ENCODE peak calls at places on chromosome 15, in nine cellular contexts. One of them, this sample, is unnamed.
A peak's percentile ranks its signal among the peaks of the same experiment; 100 is the strongest.

GRCh38 chr15:71201471-71201870 is 86.2 kb downstream of the THSD4 start:
- DNase-seq in upper lobe of right lung: peak; percentile 70
- DNase-seq in dorsolateral prefrontal cortex: no peak
- DNase-seq in astrocyte: no peak
- DNase-seq in heart left ventricle: peak; percentile 41
- DNase-seq in foreskin keratinocyte: no peak
- DNase-seq in adrenal gland: no peak
- DNase-seq in right atrium auricular region: no peak
- DNase-seq in substantia nigra: no peak
- DNase-seq in this sample: no peak

GRCh38 chr15:80744826-80745225 is 34.3 kb upstream of the CEMIP start:
- DNase-seq in astrocyte: peak; percentile 38
- DNase-seq in right atrium auricular region: no peak
- DNase-seq in adrenal gland: no peak
- DNase-seq in foreskin keratinocyte: no peak
- DNase-seq in substantia nigra: no peak
- DNase-seq in dorsolateral prefrontal cortex: no peak
- DNase-seq in upper lobe of right lung: no peak
- DNase-seq in heart left ventricle: no peak
- DNase-seq in this sample: no peak

GRCh38 chr15:70185251-70185711 is 87.6 kb upstream of the TLE3 start:
- DNase-seq in substantia nigra: no peak
- DNase-seq in upper lobe of right lung: no peak
- DNase-seq in heart left ventricle: no peak
- DNase-seq in astrocyte: peak; percentile 53
- DNase-seq in adrenal gland: no peak
- DNase-seq in right atrium auricular region: no peak
- DNase-seq in dorsolateral prefrontal cortex: no peak
- DNase-seq in foreskin keratinocyte: no peak
- DNase-seq in this sample: no peak

GRCh38 chr15:84840741-84841429 is 23.7 kb downstream of the ALPK3 start:
- DNase-seq in astrocyte: peak; percentile 57
- DNase-seq in right atrium auricular region: peak; percentile 84
- DNase-seq in adrenal gland: peak; percentile 93
- DNase-seq in foreskin keratinocyte: no peak
- DNase-seq in heart left ventricle: peak; percentile 91
- DNase-seq in dorsolateral prefrontal cortex: no peak
- DNase-seq in substantia nigra: peak; percentile 12
- DNase-seq in upper lobe of right lung: peak; percentile 91
- DNase-seq in this sample: no peak

GRCh38 chr15:66720206-66721010 is 18.4 kb downstream of the SMAD6 start:
- DNase-seq in heart left ventricle: no peak
- DNase-seq in substantia nigra: no peak
- DNase-seq in right atrium auricular region: peak; percentile 76
- DNase-seq in foreskin keratinocyte: no peak
- DNase-seq in dorsolateral prefrontal cortex: no peak
- DNase-seq in adrenal gland: peak; percentile 37
- DNase-seq in astrocyte: peak; percentile 71
- DNase-seq in upper lobe of right lung: peak; percentile 84
- DNase-seq in this sample: no peak

GRCh38 chr15:69881760-69882159 is 216.0 kb downstream of the TLE3 start:
- DNase-seq in right atrium auricular region: no peak
- DNase-seq in heart left ventricle: no peak
- DNase-seq in adrenal gland: no peak
- DNase-seq in astrocyte: no peak
- DNase-seq in substantia nigra: no peak
- DNase-seq in foreskin keratinocyte: no peak
- DNase-seq in dorsolateral prefrontal cortex: no peak
- DNase-seq in upper lobe of right lung: no peak
- DNase-seq in this sample: no peak

GRCh38 chr15:57743424-57743823 is 36.9 kb downstream of the POLR2M start:
- DNase-seq in heart left ventricle: no peak
- DNase-seq in foreskin keratinocyte: no peak
- DNase-seq in adrenal gland: no peak
- DNase-seq in upper lobe of right lung: no peak
- DNase-seq in astrocyte: no peak
- DNase-seq in substantia nigra: no peak
- DNase-seq in dorsolateral prefrontal cortex: no peak
- DNase-seq in right atrium auricular region: no peak
- DNase-seq in this sample: no peak

GRCh38 chr15:73752817-73753214 is 335 bp downstream of the INSYN1 start:
- DNase-seq in substantia nigra: no peak
- DNase-seq in adrenal gland: no peak
- DNase-seq in astrocyte: no peak
- DNase-seq in foreskin keratinocyte: no peak
- DNase-seq in upper lobe of right lung: no peak
- DNase-seq in dorsolateral prefrontal cortex: no peak
- DNase-seq in right atrium auricular region: no peak
- DNase-seq in heart left ventricle: no peak
- DNase-seq in this sample: no peak

GRCh38 chr15:67836477-67836876 is 3.4 kb downstream of the RNU6-1 start:
- DNase-seq in substantia nigra: peak; percentile 34
- DNase-seq in astrocyte: no peak
- DNase-seq in heart left ventricle: peak; percentile 57
- DNase-seq in right atrium auricular region: no peak
- DNase-seq in upper lobe of right lung: no peak
- DNase-seq in dorsolateral prefrontal cortex: no peak
- DNase-seq in adrenal gland: peak; percentile 59
- DNase-seq in foreskin keratinocyte: no peak
- DNase-seq in this sample: peak; percentile 44

GRCh38 chr15:51312754-51313390 is 25.5 kb downstream of the CYP19A1 start:
- DNase-seq in substantia nigra: no peak
- DNase-seq in right atrium auricular region: no peak
- DNase-seq in adrenal gland: no peak
- DNase-seq in dorsolateral prefrontal cortex: no peak
- DNase-seq in astrocyte: peak; percentile 77
- DNase-seq in upper lobe of right lung: no peak
- DNase-seq in foreskin keratinocyte: peak; percentile 32
- DNase-seq in heart left ventricle: no peak
- DNase-seq in this sample: no peak

GRCh38 chr15:42343596-42344232 is 15.6 kb upstream of the CAPN3 start:
- DNase-seq in upper lobe of right lung: no peak
- DNase-seq in foreskin keratinocyte: no peak
- DNase-seq in right atrium auricular region: no peak
- DNase-seq in dorsolateral prefrontal cortex: no peak
- DNase-seq in astrocyte: no peak
- DNase-seq in adrenal gland: no peak
- DNase-seq in substantia nigra: no peak
- DNase-seq in heart left ventricle: no peak
- DNase-seq in this sample: no peak

GRCh38 chr15:75043509-75044257 is 20.3 kb downstream of the PPCDC start:
- DNase-seq in heart left ventricle: peak; percentile 99
- DNase-seq in adrenal gland: peak; percentile 99
- DNase-seq in astrocyte: peak; percentile 99
- DNase-seq in right atrium auricular region: peak; percentile 100
- DNase-seq in substantia nigra: peak; percentile 95
- DNase-seq in foreskin keratinocyte: no peak
- DNase-seq in dorsolateral prefrontal cortex: peak; percentile 86
- DNase-seq in upper lobe of right lung: peak; percentile 96
- DNase-seq in this sample: no peak

DNA sequence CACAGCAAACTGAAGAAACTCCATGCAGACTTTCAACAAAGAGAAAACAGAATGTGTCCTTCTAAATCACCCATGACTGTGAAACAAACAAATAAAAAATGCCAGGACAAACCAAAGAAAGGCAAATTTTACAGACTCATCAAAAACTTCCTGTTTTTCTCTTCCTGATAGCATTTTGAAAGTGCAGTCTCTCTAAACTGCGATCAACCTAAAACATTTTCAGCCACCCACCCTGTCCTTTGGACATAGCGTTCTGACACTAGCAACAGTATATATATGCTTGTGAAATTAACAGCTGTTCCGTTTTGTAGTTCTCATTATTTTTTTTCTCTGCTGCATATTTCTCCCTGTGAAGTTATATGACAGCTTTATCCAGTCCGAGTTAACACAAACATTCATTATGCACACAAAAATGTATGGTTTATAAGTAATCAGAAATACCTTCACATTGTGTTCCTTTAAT is 151.7 kb downstream of the FBN1 start:
- DNase-seq in substantia nigra: no peak
- DNase-seq in right atrium auricular region: no peak
- DNase-seq in dorsolateral prefrontal cortex: no peak
- DNase-seq in heart left ventricle: no peak
- DNase-seq in foreskin keratinocyte: no peak
- DNase-seq in astrocyte: no peak
- DNase-seq in upper lobe of right lung: no peak
- DNase-seq in adrenal gland: no peak
- DNase-seq in this sample: no peak
- H3K27ac ChIP-seq in substantia nigra: no peak overlapping the region
- H3K27ac ChIP-seq in right atrium auricular region: peak overlapping the region; percentile 44
- H3K27ac ChIP-seq in dorsolateral prefrontal cortex: no peak overlapping the region
- H3K27ac ChIP-seq in heart left ventricle: peak overlapping the region; percentile 2
- H3K27ac ChIP-seq in foreskin keratinocyte: peak overlapping the region; percentile 56
- H3K27ac ChIP-seq in astrocyte: peak overlapping the region; percentile 96
- H3K27ac ChIP-seq in upper lobe of right lung: peak overlapping the region; percentile 12
- H3K27ac ChIP-seq in adrenal gland: peak overlapping the region; percentile 53
- H3K27ac ChIP-seq in this sample: no peak overlapping the region

GRCh38 chr15:40287968-40288367 is 5.1 kb upstream of the ANKRD63 start:
- DNase-seq in astrocyte: no peak
- DNase-seq in adrenal gland: no peak
- DNase-seq in upper lobe of right lung: no peak
- DNase-seq in dorsolateral prefrontal cortex: no peak
- DNase-seq in right atrium auricular region: no peak
- DNase-seq in substantia nigra: no peak
- DNase-seq in heart left ventricle: no peak
- DNase-seq in foreskin keratinocyte: no peak
- DNase-seq in this sample: no peak
- H3K27ac ChIP-seq in astrocyte: no peak overlapping the region
- H3K27ac ChIP-seq in adrenal gland: no peak overlapping the region
- H3K27ac ChIP-seq in upper lobe of right lung: no peak overlapping the region
- H3K27ac ChIP-seq in dorsolateral prefrontal cortex: no peak overlapping the region
- H3K27ac ChIP-seq in right atrium auricular region: no peak overlapping the region
- H3K27ac ChIP-seq in substantia nigra: no peak overlapping the region
- H3K27ac ChIP-seq in heart left ventricle: no peak overlapping the region
- H3K27ac ChIP-seq in foreskin keratinocyte: no peak overlapping the region
- H3K27ac ChIP-seq in this sample: no peak overlapping the region

GRCh38 chr15:96440978-96441377 is 110.5 kb downstream of the NR2F2 start:
- DNase-seq in heart left ventricle: no peak
- DNase-seq in foreskin keratinocyte: no peak
- DNase-seq in right atrium auricular region: no peak
- DNase-seq in astrocyte: no peak
- DNase-seq in dorsolateral prefrontal cortex: no peak
- DNase-seq in substantia nigra: no peak
- DNase-seq in upper lobe of right lung: no peak
- DNase-seq in adrenal gland: no peak
- DNase-seq in this sample: no peak

GRCh38 chr15:96444865-96445264 is 114.4 kb downstream of the NR2F2 start:
- DNase-seq in heart left ventricle: no peak
- DNase-seq in astrocyte: no peak
- DNase-seq in dorsolateral prefrontal cortex: no peak
- DNase-seq in right atrium auricular region: no peak
- DNase-seq in foreskin keratinocyte: no peak
- DNase-seq in substantia nigra: no peak
- DNase-seq in adrenal gland: no peak
- DNase-seq in upper lobe of right lung: no peak
- DNase-seq in this sample: no peak

DNA sequence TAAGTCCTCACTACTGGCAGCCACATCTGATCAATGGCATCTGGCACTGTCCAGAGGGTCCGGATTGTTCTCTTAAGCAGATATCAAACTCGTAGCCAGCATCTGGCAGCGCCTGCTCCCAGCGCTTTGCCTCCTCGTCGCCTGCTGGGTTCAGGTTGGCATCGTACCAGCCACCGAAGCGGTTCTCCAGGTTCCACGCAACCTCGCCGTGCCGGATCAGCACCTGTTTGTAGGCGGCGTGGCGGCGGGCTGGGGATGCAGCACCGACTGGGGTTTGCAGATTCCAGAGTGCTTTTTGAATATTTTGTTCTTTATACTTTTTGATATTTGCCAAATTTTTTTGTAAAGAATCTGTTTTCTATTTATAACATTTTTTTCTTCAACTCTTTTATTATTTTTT is 111.6 kb downstream of the NR2F2 start:
- DNase-seq in astrocyte: no peak
- DNase-seq in adrenal gland: no peak
- DNase-seq in dorsolateral prefrontal cortex: no peak
- DNase-seq in heart left ventricle: no peak
- DNase-seq in upper lobe of right lung: no peak
- DNase-seq in right atrium auricular region: no peak
- DNase-seq in substantia nigra: no peak
- DNase-seq in foreskin keratinocyte: no peak
- DNase-seq in this sample: no peak
- H3K27ac ChIP-seq in astrocyte: no peak overlapping the region
- H3K27ac ChIP-seq in adrenal gland: no peak overlapping the region
- H3K27ac ChIP-seq in dorsolateral prefrontal cortex: no peak overlapping the region
- H3K27ac ChIP-seq in heart left ventricle: no peak overlapping the region
- H3K27ac ChIP-seq in upper lobe of right lung: no peak overlapping the region
- H3K27ac ChIP-seq in right atrium auricular region: no peak overlapping the region
- H3K27ac ChIP-seq in substantia nigra: no peak overlapping the region
- H3K27ac ChIP-seq in foreskin keratinocyte: no peak overlapping the region
- H3K27ac ChIP-seq in this sample: no peak overlapping the region

GRCh38 chr15:90465140-90465929 is 64.4 kb upstream of the CRTC3 start:
- DNase-seq in substantia nigra: no peak
- DNase-seq in dorsolateral prefrontal cortex: no peak
- DNase-seq in upper lobe of right lung: no peak
- DNase-seq in adrenal gland: no peak
- DNase-seq in astrocyte: peak; percentile 81
- DNase-seq in foreskin keratinocyte: no peak
- DNase-seq in right atrium auricular region: no peak
- DNase-seq in heart left ventricle: no peak
- DNase-seq in this sample: no peak

GRCh38 chr15:90459368-90459767 is 70.4 kb upstream of the CRTC3 start:
- DNase-seq in astrocyte: no peak
- DNase-seq in foreskin keratinocyte: no peak
- DNase-seq in upper lobe of right lung: no peak
- DNase-seq in adrenal gland: no peak
- DNase-seq in right atrium auricular region: no peak
- DNase-seq in dorsolateral prefrontal cortex: no peak
- DNase-seq in substantia nigra: no peak
- DNase-seq in heart left ventricle: no peak
- DNase-seq in this sample: no peak

GRCh38 chr15:90463381-90463780 is 66.3 kb upstream of the CRTC3 start:
- DNase-seq in right atrium auricular region: no peak
- DNase-seq in adrenal gland: no peak
- DNase-seq in dorsolateral prefrontal cortex: no peak
- DNase-seq in astrocyte: peak; percentile 93
- DNase-seq in substantia nigra: peak; percentile 38
- DNase-seq in upper lobe of right lung: no peak
- DNase-seq in heart left ventricle: no peak
- DNase-seq in foreskin keratinocyte: no peak
- DNase-seq in this sample: no peak

GRCh38 chr15:90456236-90456635 is 68.2 kb downstream of the IQGAP1 start:
- DNase-seq in substantia nigra: no peak
- DNase-seq in dorsolateral prefrontal cortex: no peak
- DNase-seq in upper lobe of right lung: no peak
- DNase-seq in foreskin keratinocyte: no peak
- DNase-seq in astrocyte: no peak
- DNase-seq in right atrium auricular region: no peak
- DNase-seq in heart left ventricle: no peak
- DNase-seq in adrenal gland: no peak
- DNase-seq in this sample: no peak

GRCh38 chr15:90460142-90460824 is 69.4 kb upstream of the CRTC3 start:
- DNase-seq in right atrium auricular region: no peak
- DNase-seq in dorsolateral prefrontal cortex: no peak
- DNase-seq in substantia nigra: no peak
- DNase-seq in heart left ventricle: no peak
- DNase-seq in adrenal gland: no peak
- DNase-seq in foreskin keratinocyte: no peak
- DNase-seq in upper lobe of right lung: no peak
- DNase-seq in astrocyte: no peak
- DNase-seq in this sample: no peak
- H3K27ac ChIP-seq in right atrium auricular region: peak overlapping the region; percentile 28
- H3K27ac ChIP-seq in dorsolateral prefrontal cortex: peak overlapping the region; percentile 95
- H3K27ac ChIP-seq in substantia nigra: peak overlapping the region; percentile 99
- H3K27ac ChIP-seq in heart left ventricle: peak overlapping the region; percentile 76
- H3K27ac ChIP-seq in adrenal gland: no peak overlapping the region
- H3K27ac ChIP-seq in foreskin keratinocyte: no peak overlapping the region
- H3K27ac ChIP-seq in upper lobe of right lung: no peak overlapping the region
- H3K27ac ChIP-seq in astrocyte: no peak overlapping the region
- H3K27ac ChIP-seq in this sample: no peak overlapping the region